ENCODE peak calls at places on chromosomes 11 and 22, in seven cellular contexts. X is HCT116, W is GM12878, Z is K562, E is SK-N-SH, P is endothelial cell of umbilical vein, Q is H1. L is an unnamed sample.

GRCh38 chr11:41446566-41446965 is 12.9 kb downstream of the LRRC4C start:
- DNase-seq in X (no peak), W (no peak), Z (no peak), E (no peak), P (no peak), Q (no peak), L (no peak)

GRCh38 chr22:24005201-24005600 is at the start of gene GSTT4:
- DNase-seq in X (no peak), W (no peak), Z (no peak), E (no peak), P (no peak), Q (no peak), L (no peak)

GRCh38 chr11:3674189-3674588 is 3.0 kb upstream of the CHRNA10 start:
- DNase-seq in X (no peak), W (no peak), Z (no peak), E (no peak), P (peak; percentile 47), Q (no peak), L (no peak)

GRCh38 chr22:20956258-20957117 is 10.6 kb upstream of the AIFM3 start:
- DNase-seq in X (peak; percentile 73), W (no peak), Z (no peak), E (no peak), P (no peak), Q (peak; percentile 67), L (no peak)

GRCh38 chr11:75851203-75851602 is 36.2 kb downstream of the UVRAG start:
- DNase-seq in X (no peak), W (no peak), Z (no peak), E (no peak), P (peak; percentile 41), Q (no peak), L (no peak)

GRCh38 chr11:36012979-36013378 is 69.1 kb downstream of the LDLRAD3 start:
- DNase-seq in X (no peak), W (no peak), Z (no peak), E (no peak), P (no peak), Q (no peak), L (no peak)

GRCh38 chr22:42273855-42274451 is 3.5 kb upstream of the TCF20 start:
- DNase-seq in X (no peak), W (no peak), Z (no peak), E (no peak), P (no peak), Q (no peak), L (no peak)

GRCh38 chr11:73330569-73331093 is 22.6 kb downstream of the ARHGEF17 start:
- DNase-seq in X (no peak), W (no peak), Z (peak; percentile 45), E (peak; percentile 71), P (peak; percentile 48), Q (no peak), L (no peak)

GRCh38 chr11:9136731-9137130 is 45.3 kb upstream of the SCUBE2 start:
- DNase-seq in X (no peak), W (no peak), Z (no peak), E (no peak), P (no peak), Q (no peak), L (no peak)

GRCh38 chr11:1733716-1734351 is 16.6 kb downstream of the IFITM10 start:
- DNase-seq in X (no peak), W (no peak), Z (no peak), E (no peak), P (no peak), Q (no peak), L (no peak)

GRCh38 chr11:3123316-3123715 is 41.8 kb downstream of the OSBPL5 start:
- DNase-seq in X (no peak), W (no peak), Z (no peak), E (peak; percentile 71), P (no peak), Q (no peak), L (peak; percentile 16)

GRCh38 chr22:28142361-28142801 is 223.3 kb upstream of the PITPNB start:
- DNase-seq in X (no peak), W (no peak), Z (no peak), E (no peak), P (peak; percentile 25), Q (no peak), L (peak; percentile 88)

DNA sequence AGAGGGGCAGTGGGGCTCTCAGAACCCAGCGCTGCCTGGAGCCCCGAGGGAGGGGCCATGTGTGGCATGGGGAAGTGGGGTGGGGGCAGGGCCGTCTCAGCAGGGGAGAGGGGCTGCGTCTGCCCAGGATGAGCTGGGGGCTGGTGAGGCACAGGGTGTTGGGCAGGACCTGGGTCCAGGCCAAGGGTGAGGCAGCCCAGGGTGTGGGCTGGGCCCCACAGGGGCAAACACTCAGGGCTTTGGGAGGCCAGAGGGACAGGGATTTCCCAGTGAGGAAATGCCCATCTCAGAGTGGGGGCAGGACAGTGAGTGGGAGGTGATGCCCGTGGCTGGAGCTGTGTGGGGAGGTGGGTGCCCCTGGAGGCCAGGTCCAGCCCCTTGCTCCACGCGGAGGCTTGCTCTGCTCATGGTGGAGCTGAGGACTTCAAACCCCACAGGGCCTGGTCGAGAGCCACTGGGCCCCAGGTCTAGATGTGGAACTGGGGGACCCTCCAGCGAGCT is 5.4 kb downstream of the PLXNB2 start:
- DNase-seq in X (no peak), W (no peak), Z (no peak), E (no peak), P (no peak), Q (no peak), L (no peak)
- H3K9ac ChIP-seq in X (peak overlapping the region; percentile 96), W (peak overlapping the region; percentile 43), Z (peak overlapping the region; percentile 45), E (peak overlapping the region; percentile 43), P (no peak overlapping the region), Q (no peak overlapping the region), L (no peak overlapping the region)

GRCh38 chr11:20873054-20873453 is 203.7 kb downstream of the NELL1 start:
- DNase-seq in X (no peak), W (no peak), Z (peak; percentile 22), E (peak; percentile 64), P (no peak), Q (peak; percentile 66), L (peak; percentile 3)
- TF ChIP-seq POLR2AphosphoS5 in X (no peak), W (no peak), Z (no peak), E (no peak), P (no peak), Q (no peak), L (no peak)

GRCh38 chr11:44096360-44097188 is 1.1 kb downstream of the EXT2 start:
- DNase-seq in X (no peak), W (no peak), Z (no peak), E (no peak), P (peak; percentile 26), Q (no peak), L (no peak)
- H3K9ac ChIP-seq in X (peak overlapping the region; percentile 66), W (peak overlapping the region; percentile 65), Z (peak overlapping the region; percentile 95), E (peak overlapping the region; percentile 76), P (peak overlapping the region; percentile 70), Q (no peak overlapping the region), L (peak overlapping the region; percentile 81)

GRCh38 chr11:70420496-70420895 is 22.2 kb downstream of the CTTN start:
- DNase-seq in X (no peak), W (no peak), Z (no peak), E (no peak), P (no peak), Q (no peak), L (no peak)

GRCh38 chr11:70419307-70420007 is 21.1 kb downstream of the CTTN start:
- DNase-seq in X (no peak), W (no peak), Z (no peak), E (no peak), P (no peak), Q (no peak), L (no peak)

GRCh38 chr11:70422692-70423522 is 24.6 kb downstream of the CTTN start:
- DNase-seq in X (no peak), W (no peak), Z (no peak), E (no peak), P (no peak), Q (no peak), L (no peak)

GRCh38 chr11:70420008-70420464 is 21.7 kb downstream of the CTTN start:
- DNase-seq in X (no peak), W (no peak), Z (peak; percentile 94), E (no peak), P (peak; percentile 18), Q (no peak), L (no peak)

DNA sequence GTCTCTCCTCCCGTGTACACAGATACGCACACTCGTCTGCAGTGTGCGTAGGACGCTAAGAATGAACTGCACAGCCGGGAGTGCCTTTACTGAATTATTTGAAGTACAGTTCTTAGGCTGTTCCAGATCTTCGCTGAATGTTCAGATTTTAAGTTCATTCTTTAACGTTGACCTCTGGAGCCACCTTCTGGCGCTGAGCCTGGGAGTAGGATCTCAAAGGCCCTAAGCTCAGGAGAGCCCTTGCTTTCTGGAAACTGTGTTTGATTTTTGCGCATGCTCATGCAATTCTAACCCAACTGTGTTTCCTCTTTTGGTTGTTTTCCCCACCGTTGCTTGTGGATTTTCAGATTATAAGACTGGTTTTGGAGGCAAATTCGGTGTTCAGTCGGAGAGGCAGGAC is 22.8 kb downstream of the CTTN start:
- DNase-seq in X (no peak), W (no peak), Z (no peak), E (no peak), P (no peak), Q (no peak), L (no peak)
- TF ChIP-seq POLR2AphosphoS5 in X (no peak), W (no peak), Z (no peak), E (no peak), P (no peak), Q (no peak), L (no peak)

GRCh38 chr22:26672060-26672471 is 14.7 kb downstream of the MIAT start:
- DNase-seq in X (no peak), W (no peak), Z (no peak), E (no peak), P (no peak), Q (no peak), L (no peak)
- H3K9ac ChIP-seq in X (peak overlapping the region; percentile 84), W (peak overlapping the region; percentile 98), Z (no peak overlapping the region), E (peak overlapping the region; percentile 91), P (peak overlapping the region; percentile 88), Q (no peak overlapping the region), L (peak overlapping the region; percentile 90)

GRCh38 chr11:117238221-117238620 is 5.8 kb downstream of the RNF214 start:
- DNase-seq in X (no peak), W (no peak), Z (no peak), E (no peak), P (no peak), Q (no peak), L (no peak)

GRCh38 chr11:117239295-117239694 is 6.8 kb downstream of the RNF214 start:
- DNase-seq in X (no peak), W (no peak), Z (no peak), E (no peak), P (peak; percentile 59), Q (no peak), L (no peak)
- TF ChIP-seq POLR2AphosphoS5 in X (no peak), W (no peak), Z (no peak), E (peak; percentile 55), P (no peak), Q (no peak), L (no peak)

GRCh38 chr11:44875056-44875455 is 75.6 kb downstream of the TP53I11 start:
- DNase-seq in X (no peak), W (no peak), Z (no peak), E (no peak), P (no peak), Q (no peak), L (no peak)
- H3K9ac ChIP-seq in X (no peak overlapping the region), W (no peak overlapping the region), Z (no peak overlapping the region), E (no peak overlapping the region), P (no peak overlapping the region), Q (no peak overlapping the region), L (no peak overlapping the region)

L was measured in SK-N-MC.